ENCODE peak calls at places on chromosomes 6 and 20, in six cellular contexts. One of them, this sample, is unnamed.

GRCh38 chr20:38435555-38435939 is 419 bp upstream of the SNHG17 start:
- DNase-seq in activated CD4-positive, alpha-beta T cell treated with anti-CD3 and anti-CD28 coated beads for 24 hours: no peak
- DNase-seq in epithelial cell of esophagus: peak; percentile 74
- DNase-seq in mucosa of descending colon: no peak
- DNase-seq in stimulated activated CD8-positive, alpha-beta memory T cell treated with anti-CD3 and anti-CD28 coated beads, Interleukin-2, amount 100 ng/mL, for 48 hours: no peak
- DNase-seq in SHP77: no peak
- DNase-seq in this sample: no peak

GRCh38 chr6:111841822-111842221 is 31.4 kb downstream of the FYN start:
- DNase-seq in activated CD4-positive, alpha-beta T cell treated with anti-CD3 and anti-CD28 coated beads for 24 hours: no peak
- DNase-seq in epithelial cell of esophagus: peak; percentile 40
- DNase-seq in mucosa of descending colon: peak; percentile 58
- DNase-seq in stimulated activated CD8-positive, alpha-beta memory T cell treated with anti-CD3 and anti-CD28 coated beads, Interleukin-2, amount 100 ng/mL, for 48 hours: no peak
- DNase-seq in SHP77: no peak
- DNase-seq in this sample: peak; percentile 54

GRCh38 chr6:34067814-34068213 is 78.1 kb downstream of the GRM4 start:
- DNase-seq in activated CD4-positive, alpha-beta T cell treated with anti-CD3 and anti-CD28 coated beads for 24 hours: no peak
- DNase-seq in epithelial cell of esophagus: peak; percentile 19
- DNase-seq in mucosa of descending colon: peak; percentile 15
- DNase-seq in stimulated activated CD8-positive, alpha-beta memory T cell treated with anti-CD3 and anti-CD28 coated beads, Interleukin-2, amount 100 ng/mL, for 48 hours: no peak
- DNase-seq in SHP77: no peak
- DNase-seq in this sample: no peak

GRCh38 chr6:1313755-1314503 is 2.0 kb downstream of the FOXQ1 start:
- DNase-seq in activated CD4-positive, alpha-beta T cell treated with anti-CD3 and anti-CD28 coated beads for 24 hours: no peak
- DNase-seq in epithelial cell of esophagus: peak; percentile 67
- DNase-seq in mucosa of descending colon: peak; percentile 32
- DNase-seq in stimulated activated CD8-positive, alpha-beta memory T cell treated with anti-CD3 and anti-CD28 coated beads, Interleukin-2, amount 100 ng/mL, for 48 hours: no peak
- DNase-seq in SHP77: no peak
- DNase-seq in this sample: no peak

GRCh38 chr20:64101731-64102621 is 5.4 kb downstream of the NPBWR2 start:
- DNase-seq in activated CD4-positive, alpha-beta T cell treated with anti-CD3 and anti-CD28 coated beads for 24 hours: peak; percentile 60
- DNase-seq in epithelial cell of esophagus: peak; percentile 27
- DNase-seq in mucosa of descending colon: peak; percentile 52
- DNase-seq in stimulated activated CD8-positive, alpha-beta memory T cell treated with anti-CD3 and anti-CD28 coated beads, Interleukin-2, amount 100 ng/mL, for 48 hours: peak; percentile 63
- DNase-seq in SHP77: peak; percentile 54
- DNase-seq in this sample: no peak

GRCh38 chr20:4371623-4372246 is 350.0 kb upstream of the PRND start:
- DNase-seq in activated CD4-positive, alpha-beta T cell treated with anti-CD3 and anti-CD28 coated beads for 24 hours: no peak
- DNase-seq in epithelial cell of esophagus: no peak
- DNase-seq in mucosa of descending colon: no peak
- DNase-seq in stimulated activated CD8-positive, alpha-beta memory T cell treated with anti-CD3 and anti-CD28 coated beads, Interleukin-2, amount 100 ng/mL, for 48 hours: no peak
- DNase-seq in SHP77: no peak
- DNase-seq in this sample: no peak

GRCh38 chr20:57432480-57432873 is 41.3 kb downstream of the RBM38 start:
- DNase-seq in activated CD4-positive, alpha-beta T cell treated with anti-CD3 and anti-CD28 coated beads for 24 hours: no peak
- DNase-seq in epithelial cell of esophagus: no peak
- DNase-seq in mucosa of descending colon: no peak
- DNase-seq in stimulated activated CD8-positive, alpha-beta memory T cell treated with anti-CD3 and anti-CD28 coated beads, Interleukin-2, amount 100 ng/mL, for 48 hours: no peak
- DNase-seq in SHP77: no peak
- DNase-seq in this sample: no peak

GRCh38 chr20:63124782-63125580 is 91.0 kb downstream of the YTHDF1 start:
- DNase-seq in activated CD4-positive, alpha-beta T cell treated with anti-CD3 and anti-CD28 coated beads for 24 hours: no peak
- DNase-seq in epithelial cell of esophagus: no peak
- DNase-seq in mucosa of descending colon: no peak
- DNase-seq in stimulated activated CD8-positive, alpha-beta memory T cell treated with anti-CD3 and anti-CD28 coated beads, Interleukin-2, amount 100 ng/mL, for 48 hours: no peak
- DNase-seq in SHP77: no peak
- DNase-seq in this sample: no peak

GRCh38 chr6:136123464-136123863 is 126.6 kb downstream of the MTFR2 start:
- DNase-seq in activated CD4-positive, alpha-beta T cell treated with anti-CD3 and anti-CD28 coated beads for 24 hours: no peak
- DNase-seq in epithelial cell of esophagus: peak; percentile 85
- DNase-seq in mucosa of descending colon: no peak
- DNase-seq in stimulated activated CD8-positive, alpha-beta memory T cell treated with anti-CD3 and anti-CD28 coated beads, Interleukin-2, amount 100 ng/mL, for 48 hours: no peak
- DNase-seq in SHP77: no peak
- DNase-seq in this sample: no peak

GRCh38 chr6:17021539-17021889 is 80.3 kb upstream of the STMND1 start:
- DNase-seq in activated CD4-positive, alpha-beta T cell treated with anti-CD3 and anti-CD28 coated beads for 24 hours: no peak
- DNase-seq in epithelial cell of esophagus: peak; percentile 51
- DNase-seq in mucosa of descending colon: no peak
- DNase-seq in stimulated activated CD8-positive, alpha-beta memory T cell treated with anti-CD3 and anti-CD28 coated beads, Interleukin-2, amount 100 ng/mL, for 48 hours: no peak
- DNase-seq in SHP77: no peak
- DNase-seq in this sample: no peak

GRCh38 chr6:130529569-130530149 is 163.8 kb downstream of the TMEM200A start:
- DNase-seq in activated CD4-positive, alpha-beta T cell treated with anti-CD3 and anti-CD28 coated beads for 24 hours: no peak
- DNase-seq in epithelial cell of esophagus: no peak
- DNase-seq in mucosa of descending colon: no peak
- DNase-seq in stimulated activated CD8-positive, alpha-beta memory T cell treated with anti-CD3 and anti-CD28 coated beads, Interleukin-2, amount 100 ng/mL, for 48 hours: no peak
- DNase-seq in SHP77: no peak
- DNase-seq in this sample: no peak

GRCh38 chr20:61814244-61814643 is 251.4 kb downstream of the TAF4 start:
- DNase-seq in activated CD4-positive, alpha-beta T cell treated with anti-CD3 and anti-CD28 coated beads for 24 hours: no peak
- DNase-seq in epithelial cell of esophagus: no peak
- DNase-seq in mucosa of descending colon: no peak
- DNase-seq in stimulated activated CD8-positive, alpha-beta memory T cell treated with anti-CD3 and anti-CD28 coated beads, Interleukin-2, amount 100 ng/mL, for 48 hours: no peak
- DNase-seq in SHP77: no peak
- DNase-seq in this sample: no peak

GRCh38 chr6:136137008-136137689 is 113.0 kb downstream of the MTFR2 start:
- DNase-seq in activated CD4-positive, alpha-beta T cell treated with anti-CD3 and anti-CD28 coated beads for 24 hours: no peak
- DNase-seq in epithelial cell of esophagus: no peak
- DNase-seq in mucosa of descending colon: no peak
- DNase-seq in stimulated activated CD8-positive, alpha-beta memory T cell treated with anti-CD3 and anti-CD28 coated beads, Interleukin-2, amount 100 ng/mL, for 48 hours: no peak
- DNase-seq in SHP77: no peak
- DNase-seq in this sample: no peak

GRCh38 chr20:62616728-62617621 is 25.3 kb upstream of the SLCO4A1 start:
- DNase-seq in activated CD4-positive, alpha-beta T cell treated with anti-CD3 and anti-CD28 coated beads for 24 hours: peak; percentile 59
- DNase-seq in epithelial cell of esophagus: peak; percentile 61
- DNase-seq in mucosa of descending colon: peak; percentile 80
- DNase-seq in stimulated activated CD8-positive, alpha-beta memory T cell treated with anti-CD3 and anti-CD28 coated beads, Interleukin-2, amount 100 ng/mL, for 48 hours: peak; percentile 56
- DNase-seq in SHP77: peak; percentile 75
- DNase-seq in this sample: peak; percentile 76

GRCh38 chr20:63253065-63253437 is 1.2 kb downstream of the NKAIN4 start:
- DNase-seq in activated CD4-positive, alpha-beta T cell treated with anti-CD3 and anti-CD28 coated beads for 24 hours: no peak
- DNase-seq in epithelial cell of esophagus: no peak
- DNase-seq in mucosa of descending colon: no peak
- DNase-seq in stimulated activated CD8-positive, alpha-beta memory T cell treated with anti-CD3 and anti-CD28 coated beads, Interleukin-2, amount 100 ng/mL, for 48 hours: no peak
- DNase-seq in SHP77: no peak
- DNase-seq in this sample: no peak

GRCh38 chr6:158835616-158836221 is 16.6 kb upstream of the EZR start:
- DNase-seq in activated CD4-positive, alpha-beta T cell treated with anti-CD3 and anti-CD28 coated beads for 24 hours: no peak
- DNase-seq in epithelial cell of esophagus: no peak
- DNase-seq in mucosa of descending colon: peak; percentile 69
- DNase-seq in stimulated activated CD8-positive, alpha-beta memory T cell treated with anti-CD3 and anti-CD28 coated beads, Interleukin-2, amount 100 ng/mL, for 48 hours: no peak
- DNase-seq in SHP77: no peak
- DNase-seq in this sample: no peak

GRCh38 chr6:139129284-139129683 is 5.6 kb upstream of the HECA start:
- DNase-seq in activated CD4-positive, alpha-beta T cell treated with anti-CD3 and anti-CD28 coated beads for 24 hours: no peak
- DNase-seq in epithelial cell of esophagus: no peak
- DNase-seq in mucosa of descending colon: no peak
- DNase-seq in stimulated activated CD8-positive, alpha-beta memory T cell treated with anti-CD3 and anti-CD28 coated beads, Interleukin-2, amount 100 ng/mL, for 48 hours: no peak
- DNase-seq in SHP77: no peak
- DNase-seq in this sample: no peak